ENCODE peak calls at places on chromosome 10, in ten cellular contexts. D is heart left ventricle; K is K562; E is gastrocnemius medialis; G is esophagus squamous epithelium; L is GM23338; V is CD8-positive, alpha-beta T cell; O is mesendoderm; A is testis; Q is aorta. R is an unnamed sample.

GRCh38 chr10:132399117-132400035 is 2.4 kb downstream of the PWWP2B start:
- DNase-seq in D (peak; percentile 24), K (no peak), E (peak; percentile 71), G (no peak), L (no peak), V (no peak), O (no peak), A (no peak), Q (no peak), R (peak; percentile 78)

GRCh38 chr10:62332406-62332805 is 41.8 kb upstream of the ZNF365 start:
- DNase-seq in D (no peak), K (no peak), E (no peak), G (no peak), L (no peak), V (no peak), O (no peak), A (no peak), Q (no peak), R (no peak)

GRCh38 chr10:28314211-28314610 is 11.3 kb upstream of the MPP7 start:
- DNase-seq in D (no peak), K (no peak), E (no peak), G (no peak), L (no peak), V (no peak), O (no peak), A (no peak), Q (no peak), R (no peak)

GRCh38 chr10:75492151-75492550 is 60.7 kb downstream of the LRMDA start:
- DNase-seq in D (no peak), K (no peak), E (no peak), G (no peak), L (peak; percentile 43), V (no peak), O (peak; percentile 22), A (no peak), Q (no peak), R (no peak)

GRCh38 chr10:124076334-124076733 is 17.1 kb downstream of the CHST15 start:
- DNase-seq in D (no peak), K (no peak), E (no peak), G (no peak), L (no peak), V (no peak), O (peak; percentile 11), A (no peak), Q (no peak), R (no peak)

GRCh38 chr10:131020775-131021174 is 290.7 kb downstream of the TCERG1L start:
- DNase-seq in D (no peak), K (no peak), E (no peak), G (no peak), L (no peak), V (no peak), O (no peak), A (no peak), Q (no peak), R (no peak)

GRCh38 chr10:100520811-100521210 is 1.1 kb upstream of the SEC31B start:
- DNase-seq in D (no peak), K (no peak), E (no peak), G (no peak), L (no peak), V (no peak), O (no peak), A (no peak), Q (no peak), R (no peak)

GRCh38 chr10:46551701-46552525 is 4.5 kb downstream of the GPRIN2 start:
- DNase-seq in D (peak; percentile 22), K (no peak), E (peak; percentile 11), G (no peak), L (no peak), V (no peak), O (no peak), A (peak; percentile 12), Q (peak; percentile 75), R (peak; percentile 73)

GRCh38 chr10:50619882-50620281 is 3.9 kb downstream of the SGMS1 start:
- DNase-seq in D (no peak), K (no peak), E (no peak), G (no peak), L (peak; percentile 48), V (no peak), O (no peak), A (no peak), Q (no peak), R (no peak)

GRCh38 chr10:73810735-73811465 is 498 bp downstream of the NDST2 start:
- DNase-seq in D (peak; percentile 50), K (peak; percentile 87), E (no peak), G (no peak), L (peak; percentile 66), V (peak; percentile 19), O (peak; percentile 53), A (peak; percentile 28), Q (peak; percentile 85), R (peak; percentile 89)

GRCh38 chr10:70381491-70382421 is 669 bp downstream of the LRRC20 start:
- DNase-seq in D (peak; percentile 84), K (peak; percentile 72), E (peak; percentile 91), G (no peak), L (peak; percentile 75), V (no peak), O (peak; percentile 46), A (no peak), Q (peak; percentile 86), R (peak; percentile 81)

GRCh38 chr10:118729641-118730258 is 25.0 kb downstream of the CACUL1 start:
- DNase-seq in D (no peak), K (no peak), E (no peak), G (no peak), L (no peak), V (no peak), O (no peak), A (no peak), Q (no peak), R (no peak)

GRCh38 chr10:42952931-42953683 is 123.8 kb upstream of the RET start:
- DNase-seq in D (no peak), K (no peak), E (no peak), G (no peak), L (no peak), V (no peak), O (no peak), A (no peak), Q (peak; percentile 54), R (peak; percentile 43)

GRCh38 chr10:132836832-132837540 is 51.0 kb upstream of the NKX6-2 start:
- DNase-seq in D (no peak), K (peak; percentile 82), E (peak; percentile 40), G (no peak), L (peak; percentile 73), V (no peak), O (peak; percentile 39), A (peak; percentile 43), Q (peak; percentile 78), R (peak; percentile 79)

GRCh38 chr10:73553316-73553715 is 37.8 kb downstream of the USP54 start:
- DNase-seq in D (no peak), K (no peak), E (peak; percentile 87), G (no peak), L (peak; percentile 6), V (no peak), O (peak; percentile 37), A (peak; percentile 73), Q (no peak), R (no peak)

GRCh38 chr10:84335516-84335915 is 7.1 kb downstream of the CCSER2 start:
- DNase-seq in D (no peak), K (no peak), E (no peak), G (no peak), L (no peak), V (no peak), O (no peak), A (no peak), Q (no peak), R (no peak)
- H3K27ac ChIP-seq in D (no peak overlapping the region), K (no peak overlapping the region), E (no peak overlapping the region), G (no peak overlapping the region), L (peak overlapping the region; percentile 48), V (no peak overlapping the region), O (no peak overlapping the region), A (no peak overlapping the region), Q (no peak overlapping the region), R (no peak overlapping the region)

DNA sequence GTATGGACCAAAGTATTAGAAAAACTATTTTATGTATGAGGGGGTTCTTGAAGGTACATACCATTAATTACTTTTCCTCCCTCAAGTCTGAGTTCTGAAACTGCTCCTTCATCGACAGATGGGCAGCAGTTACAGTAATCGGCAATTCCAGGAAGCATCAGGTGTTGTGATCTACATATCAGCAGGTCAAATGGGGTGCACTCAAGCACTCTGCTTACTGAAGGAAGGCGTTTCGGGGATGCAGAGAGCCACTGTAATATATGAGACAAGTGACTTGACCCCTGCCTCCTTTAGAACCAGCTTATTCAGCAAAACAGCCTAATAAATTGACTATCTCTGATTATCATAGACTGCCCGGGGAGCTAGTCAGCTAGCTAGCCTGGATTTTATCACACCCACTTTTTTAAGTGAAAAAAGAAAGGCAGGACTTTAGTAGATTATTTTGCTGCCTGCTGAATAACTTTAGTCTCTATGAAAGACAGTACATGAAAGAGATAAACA is 4.2 kb downstream of the SMNDC1 start:
- DNase-seq in D (no peak), K (no peak), E (no peak), G (no peak), L (no peak), V (no peak), O (no peak), A (no peak), Q (no peak), R (no peak)
- H3K36me3 ChIP-seq in D (no peaks in the 10 kb centered on the region), K (peaks cover 79% of the 10 kb centered on the region), E (peaks cover 57% of the 10 kb centered on the region), G (peaks cover 20% of the 10 kb centered on the region), L (peaks cover 73% of the 10 kb centered on the region), V (peaks cover 42% of the 10 kb centered on the region), O (peaks cover 6% of the 10 kb centered on the region), A (no peaks in the 10 kb centered on the region), Q (peaks cover 8% of the 10 kb centered on the region), R (peaks cover 57% of the 10 kb centered on the region)

GRCh38 chr10:30705086-30705624 is 75.6 kb upstream of the LYZL2 start:
- DNase-seq in D (no peak), K (no peak), E (no peak), G (no peak), L (no peak), V (no peak), O (no peak), A (no peak), Q (no peak), R (no peak)

GRCh38 chr10:30702860-30703259 is 73.3 kb upstream of the LYZL2 start:
- DNase-seq in D (no peak), K (no peak), E (no peak), G (no peak), L (no peak), V (no peak), O (no peak), A (no peak), Q (no peak), R (no peak)

GRCh38 chr10:30697806-30698205 is 68.3 kb upstream of the LYZL2 start:
- DNase-seq in D (no peak), K (no peak), E (no peak), G (no peak), L (no peak), V (no peak), O (no peak), A (no peak), Q (no peak), R (no peak)

GRCh38 chr10:30704016-30704600 is 74.6 kb upstream of the LYZL2 start:
- DNase-seq in D (no peak), K (no peak), E (no peak), G (no peak), L (no peak), V (no peak), O (no peak), A (no peak), Q (no peak), R (no peak)

GRCh38 chr10:30701471-30702173 is 72.1 kb upstream of the LYZL2 start:
- DNase-seq in D (no peak), K (no peak), E (peak; percentile 18), G (peak; percentile 10), L (no peak), V (peak; percentile 41), O (peak; percentile 57), A (no peak), Q (no peak), R (no peak)
- H3K4me1 ChIP-seq in D (no peaks in the 10 kb centered on the region), K (no peaks in the 10 kb centered on the region), E (no peaks in the 10 kb centered on the region), G (no peaks in the 10 kb centered on the region), L (peaks cover 32% of the 10 kb centered on the region), V (peaks cover 74% of the 10 kb centered on the region), O (peaks cover 4% of the 10 kb centered on the region), A (no peaks in the 10 kb centered on the region), Q (no peaks in the 10 kb centered on the region), R (no peaks in the 10 kb centered on the region)

GRCh38 chr10:58570307-58570723 is 57.6 kb downstream of the BICC1 start:
- DNase-seq in D (no peak), K (no peak), E (no peak), G (no peak), L (no peak), V (no peak), O (no peak), A (no peak), Q (no peak), R (no peak)
- H3K27ac ChIP-seq in D (no peak overlapping the region), K (no peak overlapping the region), E (no peak overlapping the region), G (no peak overlapping the region), L (no peak overlapping the region), V (no peak overlapping the region), O (no peak overlapping the region), A (no peak overlapping the region), Q (peak overlapping the region; percentile 19), R (no peak overlapping the region)